ENCODE peak calls at places on chromosomes 5 and 9, in eight cellular contexts. G is iPS DF 19.7; R is pancreas; K is NCI-H446; X is AML-193; S is activated CD4-positive, alpha-beta T cell treated with anti-CD3 and anti-CD28 coated beads for 48 hours; U is D721Med; Y is stimulated activated CD4-positive, alpha-beta T cell treated with anti-CD3 and anti-CD28 coated beads, Interleukin-2, amount 100 ng/mL, for 48 hours. E is an unnamed sample.
A peak's percentile ranks its signal among the peaks of the same experiment; 100 is the strongest.

GRCh38 chr9:111016046-111017026 is 21.9 kb downstream of the LPAR1 start:
- DNase-seq in Y (no peak), R (no peak), U (no peak), X (no peak), G (no peak), K (no peak), S (no peak), E (no peak)

GRCh38 chr9:4435197-4435596 is 55.1 kb upstream of the SLC1A1 start:
- DNase-seq in R (no peak), S (no peak), Y (no peak), G (no peak), X (no peak), K (no peak), U (no peak), E (no peak)

GRCh38 chr5:173581408-173582197 is 34.8 kb downstream of the BOD1 start:
- DNase-seq in S (peak; percentile 72), G (no peak), X (no peak), Y (peak; percentile 45), K (peak; percentile 33), R (no peak), U (no peak), E (peak; percentile 67)

GRCh38 chr9:20417695-20418094 is 204.6 kb downstream of the MLLT3 start:
- DNase-seq in S (no peak), Y (no peak), K (no peak), R (no peak), X (no peak), U (no peak), G (no peak), E (no peak)

GRCh38 chr9:79689576-79689975 is 117.8 kb downstream of the TLE4 start:
- DNase-seq in R (no peak), U (no peak), S (no peak), Y (no peak), K (no peak), G (no peak), X (no peak), E (no peak)

GRCh38 chr9:114174876-114175771 is 19.8 kb downstream of the COL27A1 start:
- DNase-seq in G (no peak), U (no peak), K (no peak), R (peak; percentile 70), Y (no peak), X (no peak), S (no peak), E (no peak)

GRCh38 chr9:137227057-137227852 is at the start of gene RNF224:
- DNase-seq in R (peak; percentile 95), X (peak; percentile 62), U (peak; percentile 98), Y (peak; percentile 75), K (peak; percentile 68), G (no peak), S (peak; percentile 90), E (peak; percentile 90)

GRCh38 chr5:138932171-138932810 is 57.2 kb upstream of the LRRTM2 start:
- DNase-seq in K (no peak), U (no peak), R (peak; percentile 53), X (no peak), Y (no peak), G (peak; percentile 38), S (no peak), E (no peak)

GRCh38 chr9:88023001-88023400 is 48.7 kb upstream of the CDK20 start:
- DNase-seq in G (no peak), K (no peak), R (no peak), X (no peak), Y (no peak), S (no peak), U (no peak), E (no peak)

GRCh38 chr9:130682490-130683121 is 11.0 kb upstream of the EXOSC2 start:
- DNase-seq in S (peak; percentile 69), R (peak; percentile 92), K (peak; percentile 74), G (no peak), Y (peak; percentile 52), X (peak; percentile 53), U (peak; percentile 65), E (peak; percentile 70)

GRCh38 chr9:112361602-112362001 is 18.3 kb upstream of the HSDL2 start:
- DNase-seq in R (no peak), U (no peak), G (no peak), K (peak; percentile 45), Y (no peak), X (peak; percentile 42), S (no peak), E (no peak)

GRCh38 chr5:177306674-177307543 is 3.3 kb downstream of the PRELID1 start:
- DNase-seq in K (no peak), R (no peak), S (no peak), G (no peak), X (peak; percentile 96), Y (no peak), U (no peak), E (no peak)

GRCh38 chr5:73994963-73995362 is 369.0 kb downstream of the ARHGEF28 start:
- DNase-seq in S (no peak), K (no peak), X (no peak), R (no peak), Y (no peak), G (no peak), U (no peak), E (no peak)

GRCh38 chr9:126499005-126499910 is 114.5 kb upstream of the LMX1B start:
- DNase-seq in S (peak; percentile 48), Y (peak; percentile 34), K (peak; percentile 14), U (no peak), R (peak; percentile 72), X (no peak), G (no peak), E (peak; percentile 39)

GRCh38 chr5:43711496-43711895 is 108.5 kb downstream of the NNT start:
- DNase-seq in X (no peak), S (no peak), Y (no peak), U (no peak), R (no peak), K (no peak), G (no peak), E (no peak)

GRCh38 chr5:11251242-11251641 is 490.2 kb upstream of the DAP start:
- DNase-seq in U (no peak), X (no peak), S (no peak), R (no peak), Y (no peak), K (no peak), G (no peak), E (no peak)

GRCh38 chr9:124469011-124469832 is 19.0 kb downstream of the ADGRD2 start:
- DNase-seq in X (no peak), K (no peak), G (no peak), R (peak; percentile 55), Y (no peak), U (no peak), S (no peak), E (no peak)

GRCh38 chr5:143208781-143209510 is 194.5 kb downstream of the NR3C1 start:
- DNase-seq in U (no peak), S (no peak), G (no peak), K (no peak), R (no peak), Y (no peak), X (no peak), E (no peak)

GRCh38 chr9:123654647-123655637 is 275.0 kb downstream of the DENND1A start:
- DNase-seq in R (no peak), Y (no peak), X (no peak), S (no peak), U (no peak), K (peak; percentile 2), G (no peak), E (no peak)

GRCh38 chr5:110507972-110508371 is 218.5 kb downstream of the TMEM232 start:
- DNase-seq in U (no peak), K (peak; percentile 20), Y (no peak), X (no peak), S (no peak), G (no peak), R (no peak), E (no peak)

GRCh38 chr9:135547756-135548736 is 2.1 kb downstream of the OBP2A start:
- DNase-seq in S (no peak), Y (no peak), X (no peak), K (no peak), R (no peak), G (no peak), U (no peak), E (no peak)

GRCh38 chr9:17600962-17601593 is 22.2 kb downstream of the SH3GL2 start:
- DNase-seq in U (no peak), K (no peak), R (no peak), Y (no peak), S (no peak), G (no peak), X (no peak), E (no peak)

GRCh38 chr9:116945817-116946216 is 258.7 kb downstream of the TRIM32 start:
- DNase-seq in Y (no peak), S (no peak), K (no peak), X (peak; percentile 1), U (no peak), R (no peak), G (no peak), E (no peak)

GRCh38 chr9:84917366-84918063 is 248.0 kb downstream of the NTRK2 start:
- DNase-seq in Y (no peak), K (no peak), S (no peak), U (no peak), R (no peak), G (no peak), X (no peak), E (no peak)

GRCh38 chr5:170150713-170151104 is 45.0 kb downstream of the FOXI1 start:
- DNase-seq in G (no peak), X (no peak), S (no peak), R (no peak), K (no peak), Y (no peak), U (no peak), E (no peak)

GRCh38 chr9:137757613-137758029 is 120.0 kb upstream of the CACNA1B start:
- DNase-seq in U (no peak), K (no peak), Y (peak; percentile 7), R (no peak), S (peak; percentile 50), G (no peak), X (no peak), E (peak; percentile 71)

GRCh38 chr9:72588336-72588735 is 66.9 kb downstream of the TMC1 start:
- DNase-seq in U (no peak), R (no peak), K (peak; percentile 78), X (no peak), Y (no peak), S (no peak), G (no peak), E (no peak)

GRCh38 chr9:126366366-126367011 is 39.9 kb downstream of the MVB12B start:
- DNase-seq in S (no peak), K (peak; percentile 34), X (no peak), R (no peak), G (no peak), U (no peak), Y (no peak), E (no peak)

GRCh38 chr9:131402073-131402472 is 8.2 kb downstream of the PRRC2B start:
- DNase-seq in G (no peak), X (no peak), Y (no peak), U (no peak), R (no peak), S (no peak), K (no peak), E (no peak)

E was measured in activated CD8-positive, alpha-beta T cell treated with anti-CD3 and anti-CD28 coated beads for 36 hours.